ENCODE peak calls at places on chromosome 2, in six cellular contexts. F is prostate gland; A is right lobe of liver; I is psoas muscle; P is CD8-positive, alpha-beta memory T cell; D is mesenchymal stem cell. O is an unnamed sample.

GRCh38 chr2:226118471-226119429 is 680.9 kb downstream of the IRS1 start:
- DNase-seq in F (peak; percentile 26), A (no peak), I (peak; percentile 19), P (no peak), D (peak; percentile 94), O (peak; percentile 94)

GRCh38 chr2:157747280-157747679 is 118.6 kb upstream of the ACVR1C start:
- DNase-seq in F (no peak), A (no peak), I (no peak), P (no peak), D (no peak), O (no peak)

GRCh38 chr2:94956797-94957391 is 68.6 kb upstream of the MAL start:
- DNase-seq in F (peak; percentile 33), A (no peak), I (no peak), P (no peak), D (peak; percentile 1), O (peak; percentile 6)

GRCh38 chr2:47708801-47709499 is 74.0 kb upstream of the MSH6 start:
- DNase-seq in F (no peak), A (no peak), I (no peak), P (no peak), D (no peak), O (no peak)

GRCh38 chr2:72150961-72151356 is 3.3 kb upstream of the CYP26B1 start:
- DNase-seq in F (peak; percentile 2), A (no peak), I (no peak), P (no peak), D (no peak), O (no peak)

GRCh38 chr2:84971799-84972790 is 1.1 kb downstream of the KCMF1 start:
- DNase-seq in F (peak; percentile 28), A (peak; percentile 56), I (peak; percentile 64), P (peak; percentile 60), D (peak; percentile 44), O (no peak)

GRCh38 chr2:75540994-75541393 is 19.7 kb downstream of the EVA1A start:
- DNase-seq in F (no peak), A (no peak), I (no peak), P (no peak), D (no peak), O (no peak)

GRCh38 chr2:142316049-142316448 is 185.2 kb upstream of the LRP1B start:
- DNase-seq in F (no peak), A (no peak), I (no peak), P (no peak), D (no peak), O (no peak)

GRCh38 chr2:133568172-133568571 is at the start of gene NCKAP5:
- DNase-seq in F (peak; percentile 44), A (peak; percentile 59), I (no peak), P (no peak), D (peak; percentile 73), O (peak; percentile 60)

GRCh38 chr2:45458909-45459563 is 152.0 kb downstream of the SRBD1 start:
- DNase-seq in F (peak; percentile 63), A (no peak), I (no peak), P (no peak), D (peak; percentile 58), O (peak; percentile 66)

GRCh38 chr2:18903750-18904149 is 314.4 kb upstream of the NT5C1B start:
- DNase-seq in F (no peak), A (no peak), I (no peak), P (no peak), D (no peak), O (no peak)

GRCh38 chr2:119289093-119289492 is 65.5 kb downstream of the STEAP3 start:
- DNase-seq in F (no peak), A (no peak), I (no peak), P (no peak), D (no peak), O (peak; percentile 25)
- H3K27ac ChIP-seq in F (peak overlapping the region; percentile 33), A (no peak overlapping the region), I (peak overlapping the region; percentile 51), P (no peak overlapping the region), D (no peak overlapping the region), O (no peak overlapping the region)

GRCh38 chr2:55923091-55923977 is at the start of gene EFEMP1:
- DNase-seq in F (peak; percentile 77), A (peak; percentile 45), I (peak; percentile 71), P (no peak), D (peak; percentile 73), O (peak; percentile 58)
- H3K27ac ChIP-seq in F (peak within 1 kb of the TSS; percentile 72), A (no peak within 1 kb of the TSS), I (no peak within 1 kb of the TSS), P (no peak within 1 kb of the TSS), D (no peak within 1 kb of the TSS), O (peak within 1 kb of the TSS; percentile 39)

GRCh38 chr2:188306271-188306670 is 14.6 kb downstream of the GULP1 start:
- DNase-seq in F (no peak), A (no peak), I (no peak), P (no peak), D (no peak), O (no peak)
- H3K27ac ChIP-seq in F (no peak overlapping the region), A (no peak overlapping the region), I (no peak overlapping the region), P (no peak overlapping the region), D (no peak overlapping the region), O (no peak overlapping the region)

GRCh38 chr2:20675701-20676352 is 8.9 kb downstream of the GDF7 start:
- DNase-seq in F (no peak), A (peak; percentile 80), I (no peak), P (no peak), D (no peak), O (no peak)

GRCh38 chr2:20674974-20675679 is 8.2 kb downstream of the GDF7 start:
- DNase-seq in F (no peak), A (no peak), I (peak; percentile 72), P (no peak), D (peak; percentile 78), O (peak; percentile 64)

GRCh38 chr2:20673686-20674308 is 6.9 kb downstream of the GDF7 start:
- DNase-seq in F (no peak), A (no peak), I (no peak), P (no peak), D (no peak), O (no peak)

GRCh38 chr2:20672191-20672951 is 5.4 kb downstream of the GDF7 start:
- DNase-seq in F (no peak), A (peak; percentile 43), I (no peak), P (no peak), D (no peak), O (no peak)

GRCh38 chr2:20674309-20674965 is 7.5 kb downstream of the GDF7 start:
- DNase-seq in F (no peak), A (no peak), I (no peak), P (no peak), D (no peak), O (no peak)
- H3K27ac ChIP-seq in F (no peak overlapping the region), A (peak overlapping the region; percentile 83), I (no peak overlapping the region), P (no peak overlapping the region), D (peak overlapping the region; percentile 50), O (no peak overlapping the region)